ENCODE peak calls at places on chromosomes 2 and 18, in four cellular contexts. One of them, this sample, is unnamed.

GRCh38 chr2:161273038-161273760 is 35.0 kb upstream of the PSMD14 start:
- DNase-seq in caudate nucleus: no peak
- DNase-seq in stimulated activated naive B cell treated with anti-CD40 and anti-IgM and Interleukin-4, amounts not matched to agents 10 μg/mL and 1 μg/mL and 100 μg/mL, for 72 hours: no peak
- DNase-seq in CD8-positive, alpha-beta T cell: no peak
- DNase-seq in this sample: no peak

GRCh38 chr2:19035238-19035637 is 323.2 kb downstream of the OSR1 start:
- DNase-seq in caudate nucleus: no peak
- DNase-seq in stimulated activated naive B cell treated with anti-CD40 and anti-IgM and Interleukin-4, amounts not matched to agents 10 μg/mL and 1 μg/mL and 100 μg/mL, for 72 hours: no peak
- DNase-seq in CD8-positive, alpha-beta T cell: no peak
- DNase-seq in this sample: no peak

GRCh38 chr2:158931577-158931976 is 36.9 kb upstream of the TANC1 start:
- DNase-seq in caudate nucleus: no peak
- DNase-seq in CD8-positive, alpha-beta T cell: no peak
- DNase-seq in stimulated activated naive B cell treated with anti-CD40 and anti-IgM and Interleukin-4, amounts not matched to agents 10 μg/mL and 1 μg/mL and 100 μg/mL, for 72 hours: no peak
- DNase-seq in this sample: no peak

GRCh38 chr2:105541189-105542050 is 142.6 kb upstream of the FHL2 start:
- DNase-seq in stimulated activated naive B cell treated with anti-CD40 and anti-IgM and Interleukin-4, amounts not matched to agents 10 μg/mL and 1 μg/mL and 100 μg/mL, for 72 hours: no peak
- DNase-seq in CD8-positive, alpha-beta T cell: no peak
- DNase-seq in caudate nucleus: no peak
- DNase-seq in this sample: no peak

GRCh38 chr2:215880970-215881369 is 132.4 kb downstream of the MREG start:
- DNase-seq in caudate nucleus: no peak
- DNase-seq in stimulated activated naive B cell treated with anti-CD40 and anti-IgM and Interleukin-4, amounts not matched to agents 10 μg/mL and 1 μg/mL and 100 μg/mL, for 72 hours: no peak
- DNase-seq in CD8-positive, alpha-beta T cell: no peak
- DNase-seq in this sample: no peak

GRCh38 chr18:69659142-69659651 is 258.5 kb downstream of the DOK6 start:
- DNase-seq in stimulated activated naive B cell treated with anti-CD40 and anti-IgM and Interleukin-4, amounts not matched to agents 10 μg/mL and 1 μg/mL and 100 μg/mL, for 72 hours: no peak
- DNase-seq in caudate nucleus: no peak
- DNase-seq in CD8-positive, alpha-beta T cell: no peak
- DNase-seq in this sample: no peak

GRCh38 chr2:65662654-65663432 is 230.4 kb upstream of the SPRED2 start:
- DNase-seq in CD8-positive, alpha-beta T cell: no peak
- DNase-seq in stimulated activated naive B cell treated with anti-CD40 and anti-IgM and Interleukin-4, amounts not matched to agents 10 μg/mL and 1 μg/mL and 100 μg/mL, for 72 hours: no peak
- DNase-seq in caudate nucleus: no peak
- DNase-seq in this sample: no peak

GRCh38 chr18:24827500-24827899 is 367.1 kb downstream of the HRH4 start:
- DNase-seq in caudate nucleus: no peak
- DNase-seq in CD8-positive, alpha-beta T cell: no peak
- DNase-seq in stimulated activated naive B cell treated with anti-CD40 and anti-IgM and Interleukin-4, amounts not matched to agents 10 μg/mL and 1 μg/mL and 100 μg/mL, for 72 hours: no peak
- DNase-seq in this sample: no peak

GRCh38 chr18:11859903-11860407 is 8.7 kb downstream of the CHMP1B start:
- DNase-seq in stimulated activated naive B cell treated with anti-CD40 and anti-IgM and Interleukin-4, amounts not matched to agents 10 μg/mL and 1 μg/mL and 100 μg/mL, for 72 hours: no peak
- DNase-seq in CD8-positive, alpha-beta T cell: no peak
- DNase-seq in caudate nucleus: no peak
- DNase-seq in this sample: peak; percentile 20

GRCh38 chr2:4091013-4091412 is 387.6 kb downstream of the DCDC2C start:
- DNase-seq in caudate nucleus: no peak
- DNase-seq in stimulated activated naive B cell treated with anti-CD40 and anti-IgM and Interleukin-4, amounts not matched to agents 10 μg/mL and 1 μg/mL and 100 μg/mL, for 72 hours: no peak
- DNase-seq in CD8-positive, alpha-beta T cell: no peak
- DNase-seq in this sample: no peak

GRCh38 chr2:27721335-27721734 is 50.2 kb upstream of the MRPL33 start:
- DNase-seq in CD8-positive, alpha-beta T cell: no peak
- DNase-seq in caudate nucleus: no peak
- DNase-seq in stimulated activated naive B cell treated with anti-CD40 and anti-IgM and Interleukin-4, amounts not matched to agents 10 μg/mL and 1 μg/mL and 100 μg/mL, for 72 hours: no peak
- DNase-seq in this sample: peak; percentile 46

GRCh38 chr2:43171789-43172188 is 54.6 kb downstream of the ZFP36L2 start:
- DNase-seq in caudate nucleus: no peak
- DNase-seq in CD8-positive, alpha-beta T cell: no peak
- DNase-seq in stimulated activated naive B cell treated with anti-CD40 and anti-IgM and Interleukin-4, amounts not matched to agents 10 μg/mL and 1 μg/mL and 100 μg/mL, for 72 hours: no peak
- DNase-seq in this sample: no peak

GRCh38 chr2:29182920-29183319 is 67.7 kb downstream of the CLIP4 start:
- DNase-seq in caudate nucleus: no peak
- DNase-seq in stimulated activated naive B cell treated with anti-CD40 and anti-IgM and Interleukin-4, amounts not matched to agents 10 μg/mL and 1 μg/mL and 100 μg/mL, for 72 hours: no peak
- DNase-seq in CD8-positive, alpha-beta T cell: no peak
- DNase-seq in this sample: no peak